ENCODE peak calls at places on chromosomes 12 and 14, in nine cellular contexts. One of them, this sample, is unnamed.

GRCh38 chr14:23624830-23625404 is 11.2 kb upstream of the DHRS2 start:
- DNase-seq in H9: no peak
- DNase-seq in cardiac muscle cell: no peak
- DNase-seq in HCT116: peak; percentile 10
- DNase-seq in lower lobe of right lung: no peak
- DNase-seq in thoracic aorta: no peak
- DNase-seq in CD4-positive, alpha-beta memory T cell: no peak
- DNase-seq in K562: no peak
- DNase-seq in body of pancreas: no peak
- DNase-seq in this sample: no peak

GRCh38 chr12:30964896-30965612 is 38.5 kb downstream of the TSPAN11 start:
- DNase-seq in thoracic aorta: no peak
- DNase-seq in K562: no peak
- DNase-seq in body of pancreas: no peak
- DNase-seq in CD4-positive, alpha-beta memory T cell: no peak
- DNase-seq in HCT116: no peak
- DNase-seq in H9: no peak
- DNase-seq in lower lobe of right lung: no peak
- DNase-seq in cardiac muscle cell: no peak
- DNase-seq in this sample: no peak

GRCh38 chr14:56657604-56658003 is 78.0 kb downstream of the TMEM260 start:
- DNase-seq in lower lobe of right lung: no peak
- DNase-seq in CD4-positive, alpha-beta memory T cell: no peak
- DNase-seq in H9: no peak
- DNase-seq in HCT116: no peak
- DNase-seq in body of pancreas: no peak
- DNase-seq in thoracic aorta: no peak
- DNase-seq in cardiac muscle cell: no peak
- DNase-seq in K562: no peak
- DNase-seq in this sample: no peak

GRCh38 chr14:66649515-66649914 is 141.6 kb downstream of the GPHN start:
- DNase-seq in CD4-positive, alpha-beta memory T cell: no peak
- DNase-seq in K562: no peak
- DNase-seq in body of pancreas: no peak
- DNase-seq in lower lobe of right lung: no peak
- DNase-seq in thoracic aorta: no peak
- DNase-seq in HCT116: no peak
- DNase-seq in cardiac muscle cell: no peak
- DNase-seq in H9: no peak
- DNase-seq in this sample: no peak

GRCh38 chr12:49369723-49370145 is 2.5 kb downstream of the SPATS2 start:
- DNase-seq in body of pancreas: peak; percentile 66
- DNase-seq in lower lobe of right lung: no peak
- DNase-seq in HCT116: no peak
- DNase-seq in thoracic aorta: no peak
- DNase-seq in CD4-positive, alpha-beta memory T cell: no peak
- DNase-seq in K562: peak; percentile 48
- DNase-seq in cardiac muscle cell: peak; percentile 69
- DNase-seq in H9: peak; percentile 49
- DNase-seq in this sample: peak; percentile 69

GRCh38 chr12:98439471-98440164 is 75.8 kb upstream of the TMPO start:
- DNase-seq in lower lobe of right lung: no peak
- DNase-seq in body of pancreas: no peak
- DNase-seq in H9: no peak
- DNase-seq in HCT116: no peak
- DNase-seq in CD4-positive, alpha-beta memory T cell: no peak
- DNase-seq in cardiac muscle cell: peak; percentile 86
- DNase-seq in thoracic aorta: no peak
- DNase-seq in K562: no peak
- DNase-seq in this sample: no peak

GRCh38 chr12:45050751-45051489 is at the start of gene DBX2:
- DNase-seq in body of pancreas: no peak
- DNase-seq in cardiac muscle cell: peak; percentile 9
- DNase-seq in K562: no peak
- DNase-seq in CD4-positive, alpha-beta memory T cell: no peak
- DNase-seq in thoracic aorta: no peak
- DNase-seq in H9: peak; percentile 61
- DNase-seq in HCT116: no peak
- DNase-seq in lower lobe of right lung: peak; percentile 29
- DNase-seq in this sample: no peak

GRCh38 chr12:94172031-94172430 is 23.7 kb downstream of the PLXNC1 start:
- DNase-seq in HCT116: no peak
- DNase-seq in H9: no peak
- DNase-seq in K562: no peak
- DNase-seq in body of pancreas: no peak
- DNase-seq in thoracic aorta: no peak
- DNase-seq in cardiac muscle cell: peak; percentile 64
- DNase-seq in lower lobe of right lung: no peak
- DNase-seq in CD4-positive, alpha-beta memory T cell: no peak
- DNase-seq in this sample: no peak

GRCh38 chr14:100530270-100531072 is 56.7 kb downstream of the BEGAIN start:
- DNase-seq in CD4-positive, alpha-beta memory T cell: no peak
- DNase-seq in HCT116: no peak
- DNase-seq in K562: no peak
- DNase-seq in H9: no peak
- DNase-seq in cardiac muscle cell: no peak
- DNase-seq in thoracic aorta: no peak
- DNase-seq in body of pancreas: no peak
- DNase-seq in lower lobe of right lung: peak; percentile 31
- DNase-seq in this sample: peak; percentile 5

GRCh38 chr14:67944605-67945004 is 125.0 kb downstream of the RAD51B start:
- DNase-seq in cardiac muscle cell: no peak
- DNase-seq in H9: no peak
- DNase-seq in CD4-positive, alpha-beta memory T cell: no peak
- DNase-seq in K562: no peak
- DNase-seq in lower lobe of right lung: no peak
- DNase-seq in HCT116: no peak
- DNase-seq in thoracic aorta: no peak
- DNase-seq in body of pancreas: no peak
- DNase-seq in this sample: no peak

GRCh38 chr12:54136844-54137580 is 51.8 kb downstream of the SMUG1 start:
- DNase-seq in CD4-positive, alpha-beta memory T cell: no peak
- DNase-seq in body of pancreas: no peak
- DNase-seq in H9: no peak
- DNase-seq in K562: no peak
- DNase-seq in thoracic aorta: no peak
- DNase-seq in cardiac muscle cell: no peak
- DNase-seq in HCT116: no peak
- DNase-seq in lower lobe of right lung: no peak
- DNase-seq in this sample: no peak

GRCh38 chr12:47892819-47893218 is 12.0 kb downstream of the VDR start:
- DNase-seq in K562: no peak
- DNase-seq in CD4-positive, alpha-beta memory T cell: no peak
- DNase-seq in H9: no peak
- DNase-seq in lower lobe of right lung: no peak
- DNase-seq in cardiac muscle cell: peak; percentile 57
- DNase-seq in body of pancreas: no peak
- DNase-seq in thoracic aorta: no peak
- DNase-seq in HCT116: no peak
- DNase-seq in this sample: no peak

GRCh38 chr14:101878222-101879211 is 85.9 kb upstream of the DYNC1H1 start:
- DNase-seq in CD4-positive, alpha-beta memory T cell: no peak
- DNase-seq in lower lobe of right lung: no peak
- DNase-seq in thoracic aorta: no peak
- DNase-seq in K562: no peak
- DNase-seq in body of pancreas: peak; percentile 85
- DNase-seq in H9: no peak
- DNase-seq in HCT116: no peak
- DNase-seq in cardiac muscle cell: no peak
- DNase-seq in this sample: no peak

GRCh38 chr14:74504874-74505617 is 11.5 kb downstream of the ISCA2 start:
- DNase-seq in HCT116: no peak
- DNase-seq in K562: no peak
- DNase-seq in lower lobe of right lung: no peak
- DNase-seq in thoracic aorta: no peak
- DNase-seq in cardiac muscle cell: no peak
- DNase-seq in body of pancreas: no peak
- DNase-seq in CD4-positive, alpha-beta memory T cell: no peak
- DNase-seq in H9: no peak
- DNase-seq in this sample: no peak

GRCh38 chr14:76773188-76773885 is 12.1 kb downstream of the VASH1 start:
- DNase-seq in H9: peak; percentile 25
- DNase-seq in cardiac muscle cell: peak; percentile 94
- DNase-seq in body of pancreas: peak; percentile 60
- DNase-seq in CD4-positive, alpha-beta memory T cell: no peak
- DNase-seq in thoracic aorta: peak; percentile 70
- DNase-seq in HCT116: no peak
- DNase-seq in K562: peak; percentile 65
- DNase-seq in lower lobe of right lung: peak; percentile 81
- DNase-seq in this sample: peak; percentile 43

GRCh38 chr12:80242341-80242740 is 143.0 kb downstream of the OTOGL start:
- DNase-seq in cardiac muscle cell: no peak
- DNase-seq in lower lobe of right lung: no peak
- DNase-seq in body of pancreas: no peak
- DNase-seq in K562: no peak
- DNase-seq in H9: no peak
- DNase-seq in thoracic aorta: no peak
- DNase-seq in CD4-positive, alpha-beta memory T cell: no peak
- DNase-seq in HCT116: no peak
- DNase-seq in this sample: no peak

GRCh38 chr12:106030210-106031175 is 108.3 kb downstream of the NUAK1 start:
- DNase-seq in cardiac muscle cell: peak; percentile 97
- DNase-seq in lower lobe of right lung: no peak
- DNase-seq in CD4-positive, alpha-beta memory T cell: no peak
- DNase-seq in body of pancreas: no peak
- DNase-seq in thoracic aorta: no peak
- DNase-seq in H9: no peak
- DNase-seq in HCT116: no peak
- DNase-seq in K562: no peak
- DNase-seq in this sample: no peak

GRCh38 chr14:28596336-28596735 is 170.3 kb upstream of the FOXG1 start:
- DNase-seq in CD4-positive, alpha-beta memory T cell: no peak
- DNase-seq in thoracic aorta: no peak
- DNase-seq in HCT116: no peak
- DNase-seq in K562: no peak
- DNase-seq in body of pancreas: no peak
- DNase-seq in H9: no peak
- DNase-seq in cardiac muscle cell: peak; percentile 74
- DNase-seq in lower lobe of right lung: no peak
- DNase-seq in this sample: no peak

GRCh38 chr12:124686001-124686884 is 118.8 kb upstream of the NCOR2 start:
- DNase-seq in CD4-positive, alpha-beta memory T cell: no peak
- DNase-seq in cardiac muscle cell: peak; percentile 53
- DNase-seq in H9: no peak
- DNase-seq in K562: peak; percentile 63
- DNase-seq in lower lobe of right lung: no peak
- DNase-seq in body of pancreas: no peak
- DNase-seq in HCT116: no peak
- DNase-seq in thoracic aorta: no peak
- DNase-seq in this sample: no peak
- H3K27ac ChIP-seq in CD4-positive, alpha-beta memory T cell: no peak overlapping the region
- H3K27ac ChIP-seq in cardiac muscle cell: no peak overlapping the region
- H3K27ac ChIP-seq in H9: no peak overlapping the region
- H3K27ac ChIP-seq in K562: no peak overlapping the region
- H3K27ac ChIP-seq in lower lobe of right lung: no peak overlapping the region
- H3K27ac ChIP-seq in body of pancreas: no peak overlapping the region
- H3K27ac ChIP-seq in HCT116: no peak overlapping the region
- H3K27ac ChIP-seq in thoracic aorta: peak overlapping the region; percentile 85
- H3K27ac ChIP-seq in this sample: peak overlapping the region; percentile 70

GRCh38 chr12:18183141-18183540 is 78.2 kb upstream of the PIK3C2G start:
- DNase-seq in CD4-positive, alpha-beta memory T cell: no peak
- DNase-seq in HCT116: no peak
- DNase-seq in K562: no peak
- DNase-seq in H9: no peak
- DNase-seq in lower lobe of right lung: no peak
- DNase-seq in thoracic aorta: no peak
- DNase-seq in cardiac muscle cell: no peak
- DNase-seq in body of pancreas: no peak
- DNase-seq in this sample: no peak
- H3K4me1 ChIP-seq in CD4-positive, alpha-beta memory T cell: no peaks in the 10 kb centered on the region
- H3K4me1 ChIP-seq in HCT116: no peaks in the 10 kb centered on the region
- H3K4me1 ChIP-seq in K562: no peaks in the 10 kb centered on the region
- H3K4me1 ChIP-seq in H9: no peaks in the 10 kb centered on the region
- H3K4me1 ChIP-seq in lower lobe of right lung: no peaks in the 10 kb centered on the region
- H3K4me1 ChIP-seq in thoracic aorta: no peaks in the 10 kb centered on the region
- H3K4me1 ChIP-seq in cardiac muscle cell: no peaks in the 10 kb centered on the region
- H3K4me1 ChIP-seq in body of pancreas: no peaks in the 10 kb centered on the region
- H3K4me1 ChIP-seq in this sample: no peaks in the 10 kb centered on the region

DNA sequence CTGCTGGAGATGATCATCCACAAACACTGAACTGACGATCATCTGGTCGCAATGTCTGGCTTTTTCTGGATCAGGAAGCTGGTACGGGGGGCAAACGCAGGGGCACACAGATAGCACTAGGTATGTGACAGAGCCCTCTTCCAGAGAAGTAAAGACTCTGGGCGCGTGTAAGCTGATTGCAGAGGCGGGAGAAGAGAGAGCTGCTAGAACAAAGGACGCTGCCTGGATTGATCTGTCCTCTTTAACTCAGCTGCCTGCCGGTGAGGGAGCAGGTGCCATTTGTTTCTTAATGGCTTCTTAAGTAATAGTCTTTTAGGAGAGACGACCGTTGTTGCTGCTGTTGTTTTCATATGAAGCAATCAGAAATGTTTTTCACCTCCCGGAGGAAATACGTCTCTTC is 77.3 kb downstream of the GLT1D1 start:
- DNase-seq in CD4-positive, alpha-beta memory T cell: no peak
- DNase-seq in cardiac muscle cell: no peak
- DNase-seq in body of pancreas: no peak
- DNase-seq in K562: no peak
- DNase-seq in HCT116: no peak
- DNase-seq in lower lobe of right lung: no peak
- DNase-seq in thoracic aorta: no peak
- DNase-seq in H9: no peak
- DNase-seq in this sample: no peak
- H3K27ac ChIP-seq in CD4-positive, alpha-beta memory T cell: no peak overlapping the region
- H3K27ac ChIP-seq in cardiac muscle cell: no peak overlapping the region
- H3K27ac ChIP-seq in body of pancreas: no peak overlapping the region
- H3K27ac ChIP-seq in K562: no peak overlapping the region
- H3K27ac ChIP-seq in HCT116: no peak overlapping the region
- H3K27ac ChIP-seq in lower lobe of right lung: no peak overlapping the region
- H3K27ac ChIP-seq in thoracic aorta: no peak overlapping the region
- H3K27ac ChIP-seq in H9: no peak overlapping the region
- H3K27ac ChIP-seq in this sample: no peak overlapping the region

DNA sequence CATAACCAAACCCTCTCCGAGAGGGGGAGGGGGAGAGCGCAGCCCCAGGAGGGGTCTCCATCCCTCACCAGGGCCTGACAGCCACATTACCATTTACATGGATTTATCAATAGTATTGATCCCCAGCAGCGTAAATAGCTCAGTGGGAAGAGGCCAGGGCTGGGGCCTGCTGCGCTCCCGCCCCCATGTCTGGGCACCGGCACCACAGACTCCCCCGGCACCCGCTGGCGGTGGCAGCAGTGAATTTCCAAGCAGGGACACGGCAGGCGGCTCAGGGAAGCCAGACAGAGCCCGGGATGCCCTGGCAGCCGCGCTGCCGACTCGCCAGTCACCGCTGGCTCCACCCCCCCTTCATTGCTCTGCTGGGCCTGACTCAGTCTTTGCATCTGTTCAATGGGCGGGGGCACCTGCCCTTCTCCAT is 2.3 kb downstream of the NCOR2 start:
- DNase-seq in K562: no peak
- DNase-seq in HCT116: no peak
- DNase-seq in cardiac muscle cell: no peak
- DNase-seq in lower lobe of right lung: no peak
- DNase-seq in body of pancreas: peak; percentile 58
- DNase-seq in CD4-positive, alpha-beta memory T cell: no peak
- DNase-seq in thoracic aorta: peak; percentile 31
- DNase-seq in H9: no peak
- DNase-seq in this sample: no peak
- H3K4me1 ChIP-seq in K562: peaks cover 13% of the 10 kb centered on the region
- H3K4me1 ChIP-seq in HCT116: peaks cover 6% of the 10 kb centered on the region
- H3K4me1 ChIP-seq in cardiac muscle cell: peaks cover 48% of the 10 kb centered on the region
- H3K4me1 ChIP-seq in lower lobe of right lung: peaks cover 74% of the 10 kb centered on the region
- H3K4me1 ChIP-seq in body of pancreas: peaks cover 60% of the 10 kb centered on the region
- H3K4me1 ChIP-seq in CD4-positive, alpha-beta memory T cell: peaks cover 39% of the 10 kb centered on the region
- H3K4me1 ChIP-seq in thoracic aorta: peaks cover 61% of the 10 kb centered on the region
- H3K4me1 ChIP-seq in H9: peaks cover 12% of the 10 kb centered on the region
- H3K4me1 ChIP-seq in this sample: peaks cover 41% of the 10 kb centered on the region